ENCODE peak calls at places on chromosomes 16 and 17, in five cellular contexts. U, L, V, R and E are unnamed samples.

GRCh38 chr16:80330803-80331202 is 210.0 kb upstream of the DYNLRB2 start:
- DNase-seq in R (no peak), U (no peak), L (no peak), V (no peak), E (peak; percentile 44)

GRCh38 chr16:830871-831570 is 30.5 kb upstream of the GNG13 start:
- DNase-seq in V (no peak), R (no peak), U (no peak), L (no peak), E (no peak)

GRCh38 chr17:61635913-61636432 is 45.0 kb upstream of the NACA2 start:
- DNase-seq in R (peak; percentile 89), L (peak; percentile 28), V (peak; percentile 86), U (peak; percentile 43), E (peak; percentile 51)

GRCh38 chr17:37273419-37274051 is 102.2 kb upstream of the C17orf78 start:
- DNase-seq in R (no peak), L (peak; percentile 9), U (no peak), V (no peak), E (peak; percentile 75)

GRCh38 chr16:83187404-83187803 is 560.6 kb downstream of the CDH13 start:
- DNase-seq in U (no peak), L (no peak), V (peak; percentile 10), R (no peak), E (peak; percentile 18)

GRCh38 chr16:84065536-84066132 is 23.0 kb upstream of the SLC38A8 start:
- DNase-seq in R (peak; percentile 58), V (peak; percentile 59), L (peak; percentile 63), U (no peak), E (peak; percentile 74)

GRCh38 chr16:76535-77272 is 1.3 kb upstream of the MPG start:
- DNase-seq in U (peak; percentile 40), V (peak; percentile 74), L (no peak), R (no peak), E (peak; percentile 77)

GRCh38 chr17:62713096-62713870 is 85.8 kb downstream of the MRC2 start:
- DNase-seq in U (no peak), V (no peak), R (no peak), L (no peak), E (no peak)

GRCh38 chr17:45035848-45036247 is 15.6 kb downstream of the DCAKD start:
- DNase-seq in U (no peak), V (no peak), R (no peak), L (no peak), E (no peak)

GRCh38 chr16:23948949-23949392 is 113.2 kb downstream of the PRKCB start:
- DNase-seq in R (no peak), U (no peak), V (no peak), L (no peak), E (no peak)

GRCh38 chr16:57591086-57591869 is 37.2 kb upstream of the ADGRG1 start:
- DNase-seq in R (peak; percentile 81), L (peak; percentile 81), U (peak; percentile 79), V (peak; percentile 86), E (peak; percentile 85)

GRCh38 chr17:909642-910323 is 69.8 kb downstream of the NXN start:
- DNase-seq in R (no peak), L (no peak), V (no peak), U (no peak), E (no peak)

GRCh38 chr17:60506312-60506711 is 19.7 kb downstream of the APPBP2 start:
- DNase-seq in V (peak; percentile 90), R (no peak), U (peak; percentile 40), L (no peak), E (peak; percentile 9)

GRCh38 chr17:62627219-62627903 is at the start of gene MRC2:
- DNase-seq in R (no peak), U (no peak), L (peak; percentile 93), V (peak; percentile 58), E (peak; percentile 74)

GRCh38 chr17:32943647-32944191 is 15.8 kb downstream of the TMEM98 start:
- DNase-seq in L (no peak), V (no peak), R (no peak), U (no peak), E (peak; percentile 80)

GRCh38 chr16:58578642-58579041 is 51.0 kb downstream of the CNOT1 start:
- DNase-seq in U (no peak), L (no peak), R (no peak), V (no peak), E (no peak)

GRCh38 chr16:46857261-46857962 is 26.4 kb upstream of the C16orf87 start:
- DNase-seq in L (peak; percentile 63), V (peak; percentile 44), U (no peak), R (peak; percentile 71), E (peak; percentile 60)

GRCh38 chr17:47955497-47956461 is 1.9 kb downstream of the PRR15L start:
- DNase-seq in U (no peak), R (no peak), V (peak; percentile 23), L (no peak), E (peak; percentile 43)

GRCh38 chr17:47204722-47205418 is 4.3 kb upstream of the MYL4 start:
- DNase-seq in V (peak; percentile 26), U (peak; percentile 66), R (peak; percentile 90), L (no peak), E (no peak)

GRCh38 chr16:70588565-70588964 is 57.8 kb upstream of the IL34 start:
- DNase-seq in U (no peak), R (peak; percentile 11), V (no peak), L (no peak), E (no peak)

GRCh38 chr17:28413804-28414203 is 7.8 kb upstream of the SLC46A1 start:
- DNase-seq in U (no peak), R (no peak), V (no peak), L (no peak), E (no peak)

GRCh38 chr17:80025140-80025539 is 10.5 kb downstream of the TBC1D16 start:
- DNase-seq in U (no peak), V (no peak), L (peak; percentile 59), R (no peak), E (peak; percentile 50)

GRCh38 chr17:2700031-2700490 is 11.5 kb downstream of the CLUH start:
- DNase-seq in U (no peak), R (no peak), L (no peak), V (no peak), E (no peak)

DNA sequence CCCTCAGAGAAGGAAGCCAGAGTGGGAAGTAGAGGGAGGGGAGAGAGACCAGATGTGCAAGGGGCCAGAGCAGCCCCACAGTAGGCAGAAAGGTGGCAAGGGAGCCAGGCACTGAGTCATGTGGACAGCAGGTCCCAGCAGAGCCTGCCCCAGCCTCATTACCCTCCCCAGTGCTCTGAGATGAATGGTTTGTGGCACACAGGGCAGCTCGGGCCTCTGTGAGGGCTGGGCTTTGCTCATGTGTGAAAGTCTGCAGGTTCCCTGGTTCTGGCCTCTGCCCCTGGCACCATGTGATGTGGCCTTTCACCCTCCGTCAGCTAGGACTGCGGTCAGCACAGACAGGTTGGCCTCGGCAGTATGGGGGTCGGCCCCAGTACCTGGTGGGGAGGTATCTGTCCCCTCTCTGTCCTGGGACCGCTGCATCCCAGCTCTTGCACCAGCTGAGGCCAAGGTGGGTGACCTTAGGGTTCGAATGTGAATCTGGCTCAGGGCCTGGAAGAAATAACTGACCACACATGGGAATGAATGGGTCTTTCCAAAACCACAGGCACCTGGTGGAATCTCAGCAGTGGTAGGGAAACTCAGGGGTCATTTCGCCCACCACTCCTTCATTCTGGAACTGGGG is 8.9 kb downstream of the LRRC75A start:
- DNase-seq in R (no peak), L (no peak), V (no peak), U (no peak), E (no peak)
- H3K9me2 ChIP-seq in R (no peaks in the 10 kb centered on the region), L (no peaks in the 10 kb centered on the region), V (no peaks in the 10 kb centered on the region), U (no peaks in the 10 kb centered on the region), E (no peaks in the 10 kb centered on the region)

GRCh38 chr17:56890390-56890789 is 23.5 kb downstream of the TRIM25 start:
- DNase-seq in R (no peak), L (no peak), V (no peak), U (no peak), E (no peak)

GRCh38 chr17:56890906-56891674 is 22.8 kb downstream of the TRIM25 start:
- DNase-seq in V (no peak), U (no peak), R (no peak), L (no peak), E (no peak)

GRCh38 chr17:56893503-56893902 is 20.3 kb downstream of the TRIM25 start:
- DNase-seq in R (no peak), L (no peak), V (no peak), U (no peak), E (no peak)

GRCh38 chr17:56891751-56892150 is 22.1 kb downstream of the TRIM25 start:
- DNase-seq in L (peak; percentile 52), V (no peak), R (peak; percentile 67), U (no peak), E (no peak)

DNA sequence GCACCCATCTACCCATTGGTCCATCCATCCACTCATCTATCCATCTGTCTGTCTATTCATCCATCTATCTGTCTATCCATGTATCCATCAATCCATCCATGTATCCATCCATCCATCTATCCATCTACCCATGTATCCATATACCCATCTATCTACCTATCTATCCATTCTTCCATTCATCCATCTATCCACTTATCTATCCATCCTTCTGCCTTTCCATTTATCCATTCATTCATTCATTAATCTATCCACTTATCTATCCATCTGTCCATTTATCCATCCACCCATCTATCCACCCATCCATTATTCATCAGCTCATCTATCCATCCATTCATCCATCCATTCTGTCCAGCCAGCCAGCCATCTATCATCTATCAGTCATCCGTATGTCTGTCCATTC is 21.5 kb downstream of the TRIM25 start:
- DNase-seq in U (no peak), R (no peak), V (no peak), L (no peak), E (no peak)
- H3K9me3 ChIP-seq in U (peaks cover 21% of the 10 kb centered on the region), R (no peaks in the 10 kb centered on the region), V (peaks cover 9% of the 10 kb centered on the region), L (no peaks in the 10 kb centered on the region), E (no peaks in the 10 kb centered on the region)

GRCh38 chr17:49148171-49148570 is 15.6 kb downstream of the B4GALNT2 start:
- DNase-seq in R (no peak), U (no peak), L (no peak), V (peak; percentile 7), E (no peak)

GRCh38 chr17:49151996-49152395 is 19.4 kb downstream of the B4GALNT2 start:
- DNase-seq in U (no peak), V (no peak), R (no peak), L (no peak), E (no peak)

DNA sequence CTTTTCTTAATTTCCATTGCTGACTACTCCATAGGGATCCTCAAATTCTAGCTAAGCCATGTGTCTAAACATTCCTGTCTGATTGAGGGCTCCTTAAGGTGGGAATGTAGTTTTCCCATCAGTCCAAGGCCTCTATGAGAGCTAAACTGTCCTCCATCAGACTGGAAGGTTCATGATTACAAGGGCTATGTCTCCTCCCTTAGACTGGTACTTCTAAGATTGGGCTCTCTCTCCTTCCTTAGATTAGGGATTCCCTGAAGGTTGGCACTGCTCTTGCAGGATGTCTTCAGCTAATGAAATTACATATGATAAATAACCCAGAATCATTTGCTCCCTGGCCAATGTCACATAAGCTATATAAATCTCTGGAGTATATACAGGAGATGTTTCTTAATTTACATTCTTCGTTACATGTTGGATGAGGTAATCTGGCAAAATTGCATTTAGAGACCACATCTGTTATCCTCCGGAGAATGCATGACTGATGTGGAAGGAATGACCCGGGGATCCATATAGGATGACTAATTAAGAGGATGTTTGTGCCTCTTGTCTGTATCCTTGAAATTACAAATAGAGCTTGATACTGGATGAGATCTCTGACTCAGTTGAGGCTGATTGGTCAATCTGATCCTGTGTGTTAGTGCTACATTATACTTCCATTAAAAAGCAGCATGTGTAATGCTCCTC is 14.2 kb downstream of the B4GALNT2 start:
- DNase-seq in U (peak; percentile 91), V (peak; percentile 99), R (no peak), L (no peak), E (peak; percentile 55)
- H3K9me2 ChIP-seq in U (no peaks in the 10 kb centered on the region), V (no peaks in the 10 kb centered on the region), R (no peaks in the 10 kb centered on the region), L (no peaks in the 10 kb centered on the region), E (no peaks in the 10 kb centered on the region)

DNA sequence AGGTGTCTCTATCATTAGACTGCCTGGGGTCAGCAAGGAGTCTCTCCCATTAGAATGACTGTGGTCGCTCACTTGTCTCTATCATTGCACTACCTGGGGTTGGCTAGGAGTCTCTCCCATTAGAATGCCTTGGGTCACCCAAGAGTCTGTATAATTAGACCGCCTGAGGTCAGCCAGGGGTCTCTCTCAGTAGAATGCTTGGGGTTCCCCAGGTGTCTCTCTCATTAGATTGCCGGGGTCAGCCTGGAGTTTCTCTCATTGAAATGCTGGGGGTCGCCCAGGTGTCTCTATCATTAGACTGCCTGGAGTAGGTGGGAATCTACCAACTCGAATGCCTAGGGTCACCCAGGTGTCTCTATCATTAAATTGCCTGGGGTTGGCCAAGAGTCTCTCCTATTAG is 2231.6 kb downstream of the TP53TG3F start:
- DNase-seq in U (peak; percentile 16), V (no peak), L (no peak), R (no peak), E (no peak)
- H3K9me3 ChIP-seq in U (no peaks in the 10 kb centered on the region), V (no peaks in the 10 kb centered on the region), L (no peaks in the 10 kb centered on the region), R (peaks cover 21% of the 10 kb centered on the region), E (peaks cover 3% of the 10 kb centered on the region)